ENCODE peak calls at places on chromosomes 5 and 9, in six cellular contexts. N is foreskin fibroblast; U is CD8-positive, alpha-beta T cell; J is cardiac fibroblast; A is upper lobe of right lung; K is AG09309. Z is an unnamed sample.

GRCh38 chr5:14665110-14665822 is 748 bp downstream of the OTULIN start:
- DNase-seq in N (no peak), U (no peak), J (peak; percentile 17), A (peak; percentile 69), K (no peak), Z (no peak)

GRCh38 chr9:4366649-4367330 is 66.9 kb upstream of the GLIS3 start:
- DNase-seq in N (peak; percentile 42), U (no peak), J (peak; percentile 75), A (no peak), K (no peak), Z (no peak)

GRCh38 chr9:136508729-136509500 is 26.1 kb upstream of the SEC16A start:
- DNase-seq in N (no peak), U (no peak), J (no peak), A (no peak), K (no peak), Z (no peak)

GRCh38 chr5:83306572-83307241 is 164.8 kb upstream of the VCAN start:
- DNase-seq in N (peak; percentile 68), U (no peak), J (peak; percentile 97), A (no peak), K (peak; percentile 86), Z (no peak)

GRCh38 chr5:66872688-66873333 is 276.6 kb downstream of the MAST4 start:
- DNase-seq in N (no peak), U (no peak), J (no peak), A (no peak), K (no peak), Z (no peak)

GRCh38 chr5:169097374-169097831 is 203.5 kb downstream of the SLIT3 start:
- DNase-seq in N (peak; percentile 18), U (no peak), J (no peak), A (no peak), K (no peak), Z (no peak)

GRCh38 chr9:91978739-91979414 is 28.8 kb upstream of the ROR2 start:
- DNase-seq in N (peak; percentile 67), U (no peak), J (peak; percentile 85), A (no peak), K (peak; percentile 71), Z (no peak)

GRCh38 chr9:128245293-128246151 is 30.3 kb downstream of the GOLGA2 start:
- DNase-seq in N (peak; percentile 84), U (no peak), J (peak; percentile 75), A (peak; percentile 66), K (no peak), Z (peak; percentile 54)

GRCh38 chr5:14476791-14477435 is 104.7 kb upstream of the OTULINL start:
- DNase-seq in N (peak; percentile 69), U (no peak), J (peak; percentile 86), A (no peak), K (no peak), Z (no peak)

GRCh38 chr5:174751154-174751990 is 27.0 kb downstream of the MSX2 start:
- DNase-seq in N (no peak), U (no peak), J (no peak), A (no peak), K (no peak), Z (peak; percentile 47)

GRCh38 chr9:92736816-92737606 is 27.6 kb downstream of the BICD2 start:
- DNase-seq in N (no peak), U (no peak), J (peak; percentile 36), A (peak; percentile 40), K (no peak), Z (no peak)

GRCh38 chr5:74767579-74767913 is 497 bp downstream of the NSA2 start:
- DNase-seq in N (peak; percentile 34), U (no peak), J (peak; percentile 56), A (no peak), K (no peak), Z (no peak)

GRCh38 chr5:74766887-74767578 is at the start of the genes GFM2 and NSA2:
- DNase-seq in N (peak; percentile 89), U (peak; percentile 88), J (peak; percentile 96), A (peak; percentile 95), K (peak; percentile 64), Z (peak; percentile 94)

GRCh38 chr5:74765201-74765600 is 1.7 kb downstream of the GFM2 start:
- DNase-seq in N (no peak), U (no peak), J (no peak), A (no peak), K (no peak), Z (no peak)

GRCh38 chr5:74765929-74766328 is 988 bp downstream of the GFM2 start:
- DNase-seq in N (no peak), U (no peak), J (no peak), A (no peak), K (no peak), Z (no peak)

DNA sequence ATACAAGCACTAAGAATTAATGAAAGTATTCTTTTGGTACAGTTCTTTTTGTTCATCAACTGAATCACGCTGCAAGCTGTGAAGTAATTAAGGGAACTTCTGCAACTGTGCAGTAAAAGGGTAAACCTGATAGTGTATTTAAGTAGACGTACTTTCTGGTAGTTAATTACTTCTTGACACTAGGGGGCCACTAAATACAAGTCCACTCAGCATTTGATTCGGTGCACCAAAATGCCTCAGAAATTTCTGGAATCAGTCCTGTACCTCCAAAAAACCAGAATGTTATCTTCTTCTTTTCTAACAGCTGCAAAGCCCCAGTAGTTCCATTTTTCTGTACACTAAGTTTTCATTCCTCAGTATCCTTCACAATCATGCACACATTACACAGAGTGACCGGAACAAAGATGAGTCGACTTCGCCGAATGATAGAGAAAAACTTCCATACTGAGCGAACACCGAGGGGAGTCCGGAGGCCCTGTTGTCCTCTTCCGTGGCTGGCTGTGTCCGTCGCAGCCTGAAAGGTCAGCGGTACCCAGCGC is 500 bp downstream of the GFM2 start:
- DNase-seq in N (peak; percentile 33), U (no peak), J (peak; percentile 74), A (no peak), K (peak; percentile 33), Z (no peak)
- TF ChIP-seq CTCF in N (no peak), U (peak; percentile 76), J (peak; percentile 43), A (peak; percentile 48), K (peak; percentile 49), Z (peak; percentile 40)

GRCh38 chr5:27241564-27242257 is 203.3 kb upstream of the CDH9 start:
- DNase-seq in N (peak; percentile 65), U (no peak), J (peak; percentile 96), A (no peak), K (peak; percentile 96), Z (no peak)
- TF ChIP-seq CTCF in N (peak; percentile 12), U (no peak), J (peak; percentile 33), A (no peak), K (peak; percentile 34), Z (no peak)

DNA sequence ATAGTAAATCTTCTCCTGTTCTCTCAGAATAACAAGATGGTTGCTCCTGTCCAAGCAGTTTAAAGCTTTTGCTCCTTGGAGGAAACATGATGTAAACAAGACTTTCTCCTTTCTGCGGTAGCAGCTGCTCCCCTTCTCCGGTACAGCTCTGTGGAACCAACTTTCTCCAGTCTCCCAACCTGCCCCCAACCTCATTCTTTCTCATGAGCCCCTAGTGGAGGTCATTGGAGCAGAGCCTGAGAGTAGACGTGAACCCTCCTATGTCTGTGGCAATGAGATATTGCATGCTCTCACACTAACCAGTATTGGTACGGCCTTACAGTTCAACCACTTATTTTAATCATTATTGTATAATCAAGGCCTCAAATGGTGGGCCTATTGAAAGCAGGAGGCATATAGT is 483.8 kb upstream of the CDH10 start:
- DNase-seq in N (no peak), U (no peak), J (no peak), A (no peak), K (no peak), Z (no peak)
- TF ChIP-seq CTCF in N (no peak), U (no peak), J (no peak), A (no peak), K (no peak), Z (no peak)

GRCh38 chr9:12719431-12719830 is 26.2 kb downstream of the TYRP1 start:
- DNase-seq in N (no peak), U (no peak), J (peak; percentile 67), A (no peak), K (peak; percentile 38), Z (no peak)
- TF ChIP-seq CTCF in N (peak; percentile 44), U (no peak), J (peak; percentile 43), A (peak; percentile 56), K (peak; percentile 46), Z (peak; percentile 49)

GRCh38 chr9:20988916-20989315 is 42.5 kb downstream of the HACD4 start:
- DNase-seq in N (no peak), U (no peak), J (peak; percentile 80), A (no peak), K (peak; percentile 3), Z (no peak)

GRCh38 chr9:20987521-20987920 is 43.9 kb downstream of the HACD4 start:
- DNase-seq in N (no peak), U (no peak), J (no peak), A (no peak), K (no peak), Z (no peak)

GRCh38 chr9:20984471-20984870 is 47.0 kb downstream of the HACD4 start:
- DNase-seq in N (no peak), U (no peak), J (no peak), A (no peak), K (peak; percentile 4), Z (no peak)

GRCh38 chr9:20988061-20988460 is 43.4 kb downstream of the HACD4 start:
- DNase-seq in N (no peak), U (no peak), J (peak; percentile 22), A (no peak), K (no peak), Z (no peak)

GRCh38 chr9:20985851-20986600 is 45.4 kb downstream of the HACD4 start:
- DNase-seq in N (peak; percentile 10), U (no peak), J (no peak), A (no peak), K (no peak), Z (no peak)
- TF ChIP-seq CTCF in N (no peak), U (no peak), J (no peak), A (no peak), K (no peak), Z (no peak)

DNA sequence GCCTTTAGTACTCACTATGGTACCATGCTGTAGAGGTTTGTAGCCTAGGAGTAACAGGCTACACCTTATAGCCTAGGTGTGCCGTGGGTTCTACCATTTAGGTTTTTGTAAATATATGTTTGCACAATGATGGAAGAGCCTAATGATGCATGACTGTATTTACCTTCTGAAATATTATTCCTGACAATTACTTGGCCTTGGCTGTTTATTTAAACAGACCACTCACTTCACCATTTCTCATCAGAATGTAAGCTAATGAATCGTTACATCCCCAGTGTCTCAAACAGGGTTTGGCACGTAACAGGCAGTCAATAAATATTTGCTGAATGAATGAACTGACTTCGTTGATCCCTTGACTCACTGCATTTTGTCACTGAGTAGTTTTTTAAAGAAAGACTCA is 93.1 kb downstream of the MED27 start:
- DNase-seq in N (no peak), U (no peak), J (no peak), A (no peak), K (peak; percentile 16), Z (no peak)
- TF ChIP-seq CTCF in N (no peak), U (no peak), J (no peak), A (no peak), K (no peak), Z (no peak)